ENCODE peak calls at places on chromosome 7, in six cellular contexts. H is tibial nerve, P is adrenal gland, Y is IMR-90, X is GM23338, T is HCT116. C is an unnamed sample.

GRCh38 chr7:84847790-84848189 is 339.1 kb downstream of the SEMA3D start:
- DNase-seq in Y (peak; percentile 16), X (no peak), P (no peak), T (no peak), H (no peak), C (no peak)

GRCh38 chr7:116327751-116328150 is 117.4 kb downstream of the TES start:
- DNase-seq in T (peak; percentile 29), Y (peak; percentile 99), X (no peak), P (no peak), H (no peak), C (no peak)

GRCh38 chr7:80136276-80137045 is 1.8 kb downstream of the GNAI1 start:
- DNase-seq in Y (peak; percentile 63), T (no peak), X (no peak), H (no peak), P (no peak), C (no peak)

GRCh38 chr7:491292-491957 is 28.2 kb downstream of the PDGFA start:
- DNase-seq in Y (no peak), X (no peak), P (no peak), H (no peak), T (no peak), C (peak; percentile 29)

GRCh38 chr7:48090095-48090805 is 1.2 kb downstream of the UPP1 start:
- DNase-seq in X (peak; percentile 77), H (no peak), Y (peak; percentile 34), T (no peak), P (peak; percentile 90), C (peak; percentile 67)

GRCh38 chr7:30911561-30911969 is at the start of gene AQP1:
- DNase-seq in H (peak; percentile 61), P (peak; percentile 43), T (no peak), Y (no peak), X (no peak), C (peak; percentile 91)

GRCh38 chr7:104444019-104444418 is 115.6 kb downstream of the LHFPL3 start:
- DNase-seq in H (no peak), P (no peak), T (no peak), Y (no peak), X (no peak), C (no peak)

GRCh38 chr7:301291-302053 is 11.5 kb downstream of the FOXL3 start:
- DNase-seq in Y (no peak), H (no peak), X (no peak), P (no peak), T (no peak), C (no peak)

GRCh38 chr7:3128857-3129256 is 85.2 kb upstream of the CARD11 start:
- DNase-seq in T (no peak), Y (no peak), P (no peak), X (no peak), H (no peak), C (no peak)

GRCh38 chr7:134083766-134084487 is 43.2 kb upstream of the LRGUK start:
- DNase-seq in T (no peak), H (no peak), X (no peak), P (peak; percentile 51), Y (peak; percentile 16), C (no peak)

GRCh38 chr7:115340828-115341227 is 418.9 kb downstream of the MDFIC start:
- DNase-seq in Y (peak; percentile 94), P (no peak), X (peak; percentile 20), T (peak; percentile 47), H (no peak), C (no peak)

GRCh38 chr7:141103847-141104429 is 30.1 kb downstream of the TMEM178B start:
- DNase-seq in P (no peak), T (no peak), X (no peak), H (no peak), Y (no peak), C (no peak)

GRCh38 chr7:7761974-7762769 is 43.8 kb upstream of the RPA3 start:
- DNase-seq in Y (peak; percentile 59), H (no peak), T (no peak), P (no peak), X (no peak), C (no peak)

GRCh38 chr7:113774182-113774807 is 144.5 kb downstream of the PPP1R3A start:
- DNase-seq in P (peak; percentile 8), Y (peak; percentile 62), T (peak; percentile 33), X (peak; percentile 61), H (no peak), C (no peak)

GRCh38 chr7:12889391-12889790 is 202.0 kb downstream of the ARL4A start:
- DNase-seq in T (no peak), X (no peak), P (no peak), Y (peak; percentile 51), H (no peak), C (no peak)

GRCh38 chr7:95899919-95900513 is 127.7 kb downstream of the DYNC1I1 start:
- DNase-seq in X (peak; percentile 56), T (no peak), P (no peak), Y (no peak), H (no peak), C (no peak)

GRCh38 chr7:100567045-100567730 is 6.5 kb downstream of the SAP25 start:
- DNase-seq in P (peak; percentile 53), H (no peak), X (no peak), T (no peak), Y (no peak), C (no peak)

GRCh38 chr7:51067757-51068156 is 248.9 kb downstream of the COBL start:
- DNase-seq in H (peak; percentile 60), X (peak; percentile 93), T (peak; percentile 35), Y (peak; percentile 74), P (peak; percentile 69), C (no peak)

GRCh38 chr7:92644406-92645113 is 54.4 kb upstream of the FAM133B start:
- DNase-seq in X (no peak), H (no peak), T (no peak), P (peak; percentile 14), Y (peak; percentile 37), C (no peak)

GRCh38 chr7:105578496-105578895 is 2.8 kb downstream of the EFCAB10 start:
- DNase-seq in Y (peak; percentile 6), T (no peak), X (no peak), H (no peak), P (no peak), C (no peak)

DNA sequence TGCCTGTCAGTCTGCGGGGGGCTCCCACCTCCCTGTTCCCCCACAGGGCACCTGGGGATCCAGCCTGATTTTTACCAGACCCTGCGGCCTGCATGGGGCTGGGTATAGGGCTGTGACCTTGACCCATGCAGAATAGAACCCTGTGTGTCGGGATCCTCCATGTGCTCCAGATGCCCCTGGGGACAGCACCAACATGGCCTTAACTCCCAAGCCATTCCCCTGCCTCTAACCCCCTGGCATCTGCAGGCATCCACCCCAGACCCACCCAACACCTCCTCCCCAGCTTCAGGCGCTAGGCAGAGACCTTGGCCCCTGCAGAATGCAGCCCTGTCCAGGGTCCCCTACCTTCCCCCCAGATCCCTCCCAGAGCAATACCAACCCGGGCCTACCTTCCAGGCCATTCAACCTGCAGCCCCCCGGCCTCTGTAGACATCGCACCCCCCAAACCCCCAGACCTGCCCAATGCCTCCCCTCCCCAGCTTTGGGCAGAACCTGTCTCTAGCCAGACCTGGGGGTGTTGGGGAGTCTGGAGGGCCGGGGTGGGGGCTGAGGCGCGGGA is 770 bp upstream of the ELN start:
- DNase-seq in H (no peak), P (no peak), T (no peak), X (no peak), Y (no peak), C (no peak)
- H3K4me3 ChIP-seq in H (peak overlapping the region; percentile 48), P (peak overlapping the region; percentile 45), T (no peak overlapping the region), X (no peak overlapping the region), Y (no peak overlapping the region), C (peak overlapping the region; percentile 60)

GRCh38 chr7:41701068-41701467 is 1.8 kb downstream of the INHBA start:
- DNase-seq in Y (no peak), T (no peak), H (no peak), P (no peak), X (no peak), C (no peak)
- H3K4me3 ChIP-seq in Y (peak overlapping the region; percentile 91), T (no peak overlapping the region), H (no peak overlapping the region), P (peak overlapping the region; percentile 55), X (peak overlapping the region; percentile 69), C (peak overlapping the region; percentile 38)

GRCh38 chr7:157413881-157414701 is 77.3 kb downstream of the DNAJB6 start:
- DNase-seq in Y (no peak), P (no peak), H (no peak), T (no peak), X (no peak), C (no peak)

GRCh38 chr7:157415486-157415885 is 78.7 kb downstream of the DNAJB6 start:
- DNase-seq in Y (no peak), P (no peak), H (no peak), T (no peak), X (no peak), C (no peak)

GRCh38 chr7:157416011-157416410 is 79.2 kb downstream of the DNAJB6 start:
- DNase-seq in Y (no peak), T (no peak), X (no peak), P (no peak), H (no peak), C (no peak)

GRCh38 chr7:157412491-157413180 is 75.8 kb downstream of the DNAJB6 start:
- DNase-seq in X (no peak), T (no peak), H (no peak), P (no peak), Y (no peak), C (peak; percentile 39)

DNA sequence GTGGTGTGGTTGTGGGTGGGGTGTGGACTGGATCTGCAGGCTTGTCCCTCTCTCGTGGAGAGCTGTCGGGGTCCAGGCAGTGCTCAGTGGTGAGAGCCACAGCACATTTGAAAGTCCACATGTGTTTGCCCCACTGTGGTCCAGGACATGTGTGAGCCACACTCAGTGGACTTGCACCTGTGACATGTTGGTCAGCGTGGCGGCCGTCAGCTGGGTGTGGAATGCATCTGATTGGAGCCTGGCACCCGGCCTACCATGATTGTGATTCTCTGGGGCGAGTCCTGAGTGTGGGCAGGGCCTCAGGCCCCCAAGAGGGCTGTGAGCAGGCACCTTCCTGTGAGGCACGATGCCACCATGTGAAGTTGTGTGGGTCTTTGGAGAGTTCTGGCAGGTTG is 77.9 kb downstream of the DNAJB6 start:
- DNase-seq in X (no peak), P (no peak), H (no peak), Y (no peak), T (no peak), C (no peak)
- H3K4me3 ChIP-seq in X (no peak overlapping the region), P (no peak overlapping the region), H (no peak overlapping the region), Y (no peak overlapping the region), T (no peak overlapping the region), C (no peak overlapping the region)

GRCh38 chr7:44961844-44962482 is 16.9 kb downstream of the MYO1G start:
- DNase-seq in X (peak; percentile 34), T (no peak), H (no peak), P (no peak), Y (no peak), C (no peak)
- H3K4me3 ChIP-seq in X (peak overlapping the region; percentile 57), T (no peak overlapping the region), H (no peak overlapping the region), P (peak overlapping the region; percentile 46), Y (no peak overlapping the region), C (peak overlapping the region; percentile 53)

GRCh38 chr7:155280446-155281410 is 16.9 kb upstream of the INSIG1 start:
- DNase-seq in P (no peak), H (no peak), Y (no peak), X (no peak), T (no peak), C (no peak)

GRCh38 chr7:155284496-155285274 is 13.0 kb upstream of the INSIG1 start:
- DNase-seq in H (no peak), X (no peak), Y (no peak), P (no peak), T (no peak), C (no peak)

GRCh38 chr7:155283565-155284194 is 14.0 kb upstream of the INSIG1 start:
- DNase-seq in X (no peak), H (no peak), Y (no peak), T (no peak), P (no peak), C (no peak)

GRCh38 chr7:155281411-155281969 is 16.2 kb upstream of the INSIG1 start:
- DNase-seq in T (no peak), H (no peak), X (no peak), P (no peak), Y (no peak), C (no peak)

GRCh38 chr7:155282671-155283070 is 15.0 kb upstream of the INSIG1 start:
- DNase-seq in Y (no peak), P (peak; percentile 35), H (no peak), T (no peak), X (no peak), C (peak; percentile 70)
- H3K4me3 ChIP-seq in Y (no peak overlapping the region), P (no peak overlapping the region), H (no peak overlapping the region), T (no peak overlapping the region), X (no peak overlapping the region), C (no peak overlapping the region)

C was measured in lower lobe of right lung.